ENCODE peak calls at places on chromosome 7, in eight cellular contexts. Q is NCI-H2171 treated with DMSO at 0.1 percent for 48 hours; W is activated CD4-positive, alpha-beta T cell treated with anti-CD3 and anti-CD28 coated beads, Interleukin-2, amount 10 ng/mL, durations not matched to agents 7 days and 5 days; T is SK-N-SH; J is fibroblast of pulmonary artery; X is AG09319; L is Daoy; O is fibroblast of the aortic adventitia. N is an unnamed sample.

GRCh38 chr7:110871856-110872255 is 219.1 kb upstream of the LRRN3 start:
- DNase-seq in J (no peak), O (no peak), W (no peak), L (no peak), Q (peak), X (no peak), T (no peak), N (no peak)

GRCh38 chr7:158740013-158740656 is 35.5 kb upstream of the NCAPG2 start:
- DNase-seq in J (peak), W (no peak), L (peak), X (no peak), Q (no peak), O (peak), T (no peak), N (no peak)

GRCh38 chr7:127905491-127906330 is 125.5 kb downstream of the LRRC4 start:
- DNase-seq in X (no peak), O (peak), Q (no peak), T (no peak), J (peak), L (peak), W (peak), N (no peak)

GRCh38 chr7:132258231-132258630 is 318.0 kb downstream of the PLXNA4 start:
- DNase-seq in Q (no peak), X (no peak), W (no peak), J (no peak), O (no peak), T (no peak), L (no peak), N (no peak)

GRCh38 chr7:85186521-85187241 is at the start of gene SEMA3D:
- DNase-seq in O (peak), X (no peak), W (no peak), T (peak), L (peak), J (peak), Q (peak), N (peak)

GRCh38 chr7:26860361-26860760 is 4.0 kb downstream of the SKAP2 start:
- DNase-seq in Q (peak), W (no peak), X (no peak), J (no peak), O (no peak), L (peak), T (no peak), N (no peak)

GRCh38 chr7:39336457-39336856 is 229.7 kb upstream of the YAE1 start:
- DNase-seq in W (no peak), Q (no peak), L (peak), O (no peak), J (no peak), X (no peak), T (no peak), N (no peak)

GRCh38 chr7:47523401-47523800 is 58.5 kb downstream of the TNS3 start:
- DNase-seq in J (no peak), W (no peak), O (no peak), X (no peak), Q (no peak), T (no peak), L (no peak), N (no peak)